ENCODE peak calls at places on chromosome 19, in nine cellular contexts. S, B, C, J, N, L, M, R and F are unnamed samples.
A peak's percentile ranks its signal among the peaks of the same experiment; 100 is the strongest.

GRCh38 chr19:17615889-17616685 is 60.6 kb downstream of the COLGALT1 start:
- DNase-seq in S (no peak), B (no peak), C (no peak), J (peak; percentile 30), N (peak; percentile 19), L (peak; percentile 6), M (no peak), R (no peak), F (no peak)

GRCh38 chr19:45581576-45581975 is 3.0 kb downstream of the OPA3 start:
- DNase-seq in S (no peak), B (no peak), C (no peak), J (no peak), N (no peak), L (no peak), M (no peak), R (no peak), F (no peak)

GRCh38 chr19:38093587-38093986 is 130.4 kb downstream of the DPF1 start:
- DNase-seq in S (peak; percentile 58), B (no peak), C (no peak), J (no peak), N (no peak), L (no peak), M (peak; percentile 40), R (no peak), F (no peak)

GRCh38 chr19:27717825-27718224 is 1495.1 kb downstream of the UQCRFS1 start:
- DNase-seq in S (no peak), B (no peak), C (no peak), J (no peak), N (no peak), L (no peak), M (no peak), R (no peak), F (no peak)

GRCh38 chr19:3073931-3074595 is 11.8 kb upstream of the TLE5 start:
- DNase-seq in S (no peak), B (no peak), C (no peak), J (no peak), N (peak; percentile 45), L (no peak), M (no peak), R (peak; percentile 61), F (no peak)

GRCh38 chr19:18796239-18796638 is 5.1 kb upstream of the COMP start:
- DNase-seq in S (no peak), B (no peak), C (no peak), J (no peak), N (no peak), L (no peak), M (no peak), R (no peak), F (no peak)

GRCh38 chr19:44847144-44848035 is 1.3 kb downstream of the NECTIN2 start:
- DNase-seq in S (peak; percentile 70), B (no peak), C (peak; percentile 92), J (peak; percentile 75), N (peak; percentile 71), L (peak; percentile 72), M (peak; percentile 85), R (peak; percentile 89), F (no peak)

GRCh38 chr19:55220525-55220924 is 8.0 kb downstream of the TMEM86B start:
- DNase-seq in S (no peak), B (no peak), C (no peak), J (peak; percentile 76), N (no peak), L (no peak), M (no peak), R (no peak), F (no peak)

GRCh38 chr19:8615813-8616596 is 5.5 kb upstream of the ADAMTS10 start:
- DNase-seq in S (peak; percentile 51), B (no peak), C (peak; percentile 45), J (peak; percentile 66), N (peak; percentile 74), L (peak; percentile 59), M (no peak), R (peak; percentile 81), F (no peak)

GRCh38 chr19:44905437-44906160 is at the start of gene APOE:
- DNase-seq in S (no peak), B (no peak), C (no peak), J (peak; percentile 67), N (peak; percentile 91), L (no peak), M (no peak), R (no peak), F (no peak)

GRCh38 chr19:21474671-21475181 is 30.7 kb upstream of the ZNF429 start:
- DNase-seq in S (peak; percentile 82), B (no peak), C (peak; percentile 75), J (peak; percentile 82), N (peak; percentile 71), L (peak; percentile 85), M (peak; percentile 80), R (peak; percentile 85), F (no peak)

GRCh38 chr19:32404213-32404938 is 1.2 kb upstream of the DPY19L3 start:
- DNase-seq in S (no peak), B (no peak), C (no peak), J (peak; percentile 78), N (peak; percentile 42), L (no peak), M (no peak), R (no peak), F (no peak)

GRCh38 chr19:13437919-13438618 is 68.2 kb downstream of the CACNA1A start:
- DNase-seq in S (no peak), B (no peak), C (no peak), J (no peak), N (no peak), L (no peak), M (no peak), R (no peak), F (no peak)

GRCh38 chr19:3532154-3533019 is 6.6 kb upstream of the TEKTIP1 start:
- DNase-seq in S (no peak), B (no peak), C (no peak), J (no peak), N (no peak), L (no peak), M (no peak), R (no peak), F (no peak)

GRCh38 chr19:1471514-1472107 is 7.4 kb downstream of the C19orf25 start:
- DNase-seq in S (no peak), B (no peak), C (no peak), J (peak; percentile 49), N (no peak), L (peak; percentile 49), M (no peak), R (no peak), F (no peak)

GRCh38 chr19:19297759-19298158 is 22.6 kb downstream of the SUGP1 start:
- DNase-seq in S (no peak), B (no peak), C (no peak), J (no peak), N (no peak), L (no peak), M (peak; percentile 25), R (no peak), F (no peak)

GRCh38 chr19:18274303-18274775 is at the start of gene IQCN:
- DNase-seq in S (no peak), B (no peak), C (peak; percentile 50), J (no peak), N (peak; percentile 28), L (peak; percentile 67), M (no peak), R (peak; percentile 83), F (no peak)

GRCh38 chr19:42394751-42395150 is 4.7 kb upstream of the CNFN start:
- DNase-seq in S (no peak), B (no peak), C (no peak), J (no peak), N (peak; percentile 10), L (no peak), M (no peak), R (no peak), F (no peak)

GRCh38 chr19:19261350-19262189 is 11.5 kb downstream of the TM6SF2 start:
- DNase-seq in S (no peak), B (no peak), C (no peak), J (peak; percentile 89), N (no peak), L (no peak), M (no peak), R (no peak), F (no peak)

GRCh38 chr19:50252887-50253268 is 49.5 kb downstream of the MYH14 start:
- DNase-seq in S (no peak), B (no peak), C (no peak), J (no peak), N (no peak), L (no peak), M (no peak), R (no peak), F (no peak)

GRCh38 chr19:50257141-50257540 is 53.7 kb downstream of the MYH14 start:
- DNase-seq in S (no peak), B (no peak), C (no peak), J (no peak), N (no peak), L (no peak), M (no peak), R (no peak), F (no peak)

GRCh38 chr19:50252111-50252886 is 48.9 kb downstream of the MYH14 start:
- DNase-seq in S (no peak), B (no peak), C (no peak), J (peak; percentile 27), N (peak; percentile 34), L (no peak), M (no peak), R (no peak), F (no peak)

GRCh38 chr19:50258918-50259372 is 55.5 kb downstream of the MYH14 start:
- DNase-seq in S (no peak), B (no peak), C (peak; percentile 31), J (peak; percentile 57), N (peak; percentile 5), L (peak; percentile 74), M (no peak), R (no peak), F (no peak)

GRCh38 chr19:50255115-50255514 is 51.7 kb downstream of the MYH14 start:
- DNase-seq in S (no peak), B (no peak), C (no peak), J (no peak), N (no peak), L (no peak), M (no peak), R (no peak), F (no peak)
- TF ChIP-seq CTCF in S (no peak), B (no peak), C (no peak), J (peak; percentile 26), N (peak; percentile 13), L (no peak), M (no peak), R (no peak), F (no peak)

GRCh38 chr19:35447870-35448492 is at the start of gene FFAR2:
- DNase-seq in S (no peak), B (no peak), C (no peak), J (no peak), N (no peak), L (no peak), M (no peak), R (no peak), F (no peak)
- H3K27ac ChIP-seq in S (peak within 1 kb of the TSS; percentile 50), B (peak within 1 kb of the TSS; percentile 42), C (peak within 1 kb of the TSS; percentile 68), J (no peak within 1 kb of the TSS), N (no peak within 1 kb of the TSS), L (no peak within 1 kb of the TSS), M (no peak within 1 kb of the TSS), R (no peak within 1 kb of the TSS), F (peak within 1 kb of the TSS; percentile 74)

GRCh38 chr19:11254662-11255061 is 7.7 kb downstream of the DOCK6 start:
- DNase-seq in S (no peak), B (no peak), C (no peak), J (no peak), N (no peak), L (no peak), M (no peak), R (no peak), F (no peak)
- TF ChIP-seq CTCF in S (peak; percentile 29), B (peak; percentile 23), C (no peak), J (no peak), N (peak; percentile 15), L (no peak), M (no peak), R (no peak), F (no peak)

GRCh38 chr19:287381-287871 is 3.8 kb downstream of the PLPP2 start:
- DNase-seq in S (no peak), B (no peak), C (peak; percentile 21), J (no peak), N (no peak), L (peak; percentile 34), M (no peak), R (peak; percentile 53), F (no peak)
- H3K27ac ChIP-seq in S (no peak overlapping the region), B (no peak overlapping the region), C (no peak overlapping the region), J (no peak overlapping the region), N (no peak overlapping the region), L (no peak overlapping the region), M (no peak overlapping the region), R (no peak overlapping the region), F (no peak overlapping the region)